ENCODE peak calls at places on chromosomes 13 and 19, in nine cellular contexts. X, N, L, O, Y, F, V, B and R are unnamed samples.

GRCh38 chr13:19864339-19865309 is 1.2 kb upstream of the ZMYM5 start:
- DNase-seq in X (peak), Y (peak), B (peak), F (peak), L (peak), V (peak), O (no peak), N (peak), R (peak)

GRCh38 chr19:34963531-34964406 is at the start of gene ZNF792:
- DNase-seq in Y (peak), V (peak), F (peak), L (peak), N (peak), X (peak), O (no peak), B (peak), R (peak)

GRCh38 chr13:110107568-110108347 is 199.2 kb downstream of the COL4A1 start:
- DNase-seq in Y (no peak), V (no peak), N (no peak), F (no peak), L (no peak), B (no peak), O (no peak), X (peak), R (no peak)

GRCh38 chr19:46232938-46233621 is 3.5 kb downstream of the IGFL1 start:
- DNase-seq in Y (no peak), F (no peak), N (no peak), O (no peak), X (no peak), L (no peak), B (no peak), V (no peak), R (no peak)

GRCh38 chr13:39855236-39855635 is 199.8 kb downstream of the COG6 start:
- DNase-seq in X (no peak), L (no peak), B (no peak), F (peak), O (no peak), N (no peak), Y (no peak), V (no peak), R (no peak)

GRCh38 chr19:41569481-41570150 is 6.3 kb upstream of the CEACAM21 start:
- DNase-seq in Y (no peak), X (no peak), L (no peak), B (peak), O (no peak), N (no peak), V (no peak), F (no peak), R (no peak)

GRCh38 chr13:78401833-78402232 is 201.5 kb downstream of the POU4F1 start:
- DNase-seq in Y (no peak), B (no peak), F (no peak), O (no peak), X (no peak), L (no peak), V (no peak), N (no peak), R (no peak)

GRCh38 chr19:10295305-10295846 is 5.6 kb downstream of the ICAM5 start:
- DNase-seq in V (peak), Y (peak), F (peak), O (no peak), N (no peak), L (peak), X (peak), B (no peak), R (peak)

GRCh38 chr13:78247362-78247761 is 328.7 kb upstream of the EDNRB start:
- DNase-seq in F (no peak), O (no peak), L (no peak), X (no peak), B (peak), Y (no peak), V (no peak), N (no peak), R (no peak)

GRCh38 chr13:113179374-113180230 is 21.2 kb downstream of the PROZ start:
- DNase-seq in V (no peak), B (no peak), X (peak), L (no peak), O (no peak), F (no peak), N (no peak), Y (no peak), R (no peak)

GRCh38 chr13:79659161-79659560 is 178.2 kb downstream of the NDFIP2 start:
- DNase-seq in B (no peak), F (no peak), O (peak), X (no peak), Y (no peak), L (no peak), V (no peak), N (no peak), R (no peak)

GRCh38 chr19:18637644-18638630 is 1.1 kb downstream of the KLHL26 start:
- DNase-seq in V (no peak), O (no peak), F (no peak), B (peak), L (no peak), Y (no peak), X (peak), N (peak), R (no peak)

GRCh38 chr13:70994204-70994603 is 872.8 kb downstream of the DACH1 start:
- DNase-seq in F (no peak), V (no peak), O (no peak), L (no peak), B (no peak), Y (no peak), X (no peak), N (no peak), R (no peak)

GRCh38 chr13:44317752-44318550 is 55.7 kb upstream of the SERP2 start:
- DNase-seq in B (peak), X (no peak), F (peak), N (no peak), Y (no peak), V (peak), O (peak), L (no peak), R (no peak)

GRCh38 chr19:20423381-20424207 is 142.0 kb downstream of the ZNF737 start:
- DNase-seq in V (peak), O (no peak), B (no peak), F (no peak), Y (peak), L (peak), N (peak), X (peak), R (peak)

GRCh38 chr19:1362385-1363257 is 21.1 kb upstream of the NDUFS7 start:
- DNase-seq in V (no peak), F (no peak), Y (no peak), L (no peak), O (no peak), B (no peak), N (no peak), X (no peak), R (no peak)

GRCh38 chr13:74134777-74135305 is 637 bp upstream of the KLF12 start:
- DNase-seq in X (no peak), F (peak), V (peak), B (peak), N (peak), O (no peak), L (peak), Y (peak), R (peak)

GRCh38 chr13:51997641-51998330 is 13.5 kb downstream of the ATP7B start:
- DNase-seq in N (no peak), L (no peak), Y (no peak), B (no peak), F (no peak), X (peak), O (no peak), V (no peak), R (no peak)

GRCh38 chr19:6524326-6524725 is 6.5 kb upstream of the TNFSF9 start:
- DNase-seq in B (no peak), Y (no peak), X (no peak), N (no peak), V (no peak), L (no peak), F (no peak), O (no peak), R (no peak)

GRCh38 chr19:18839465-18840287 is 7.9 kb downstream of the UPF1 start:
- DNase-seq in X (peak), V (no peak), B (no peak), N (no peak), L (no peak), Y (no peak), O (no peak), F (peak), R (no peak)

GRCh38 chr13:102405499-102406079 is 3.7 kb upstream of the FGF14 start:
- DNase-seq in V (peak), N (no peak), L (no peak), B (no peak), Y (no peak), X (peak), O (no peak), F (no peak), R (no peak)

GRCh38 chr19:18021121-18021755 is 13.3 kb downstream of the ARRDC2 start:
- DNase-seq in N (peak), F (peak), O (peak), Y (peak), V (peak), B (no peak), X (no peak), L (peak), R (peak)

GRCh38 chr19:919157-920050 is 2.3 kb downstream of the KISS1R start:
- DNase-seq in N (peak), F (no peak), X (peak), V (no peak), L (peak), B (peak), Y (no peak), O (no peak), R (no peak)

GRCh38 chr19:19304186-19304975 is 15.9 kb downstream of the SUGP1 start:
- DNase-seq in Y (no peak), B (no peak), L (no peak), X (no peak), O (no peak), N (no peak), F (no peak), V (no peak), R (no peak)

GRCh38 chr13:64529874-64530485 is 2700.2 kb downstream of the PCDH9 start:
- DNase-seq in O (no peak), V (peak), Y (no peak), N (no peak), L (no peak), X (peak), F (no peak), B (no peak), R (no peak)

GRCh38 chr19:32012886-32013635 is 332.3 kb upstream of the ZNF507 start:
- DNase-seq in F (no peak), N (no peak), B (no peak), L (no peak), Y (no peak), V (no peak), O (no peak), X (no peak), R (no peak)

GRCh38 chr13:85469320-85469719 is 329.9 kb downstream of the SLITRK6 start:
- DNase-seq in L (no peak), O (no peak), Y (no peak), V (no peak), N (no peak), B (no peak), F (no peak), X (no peak), R (no peak)

GRCh38 chr13:79246575-79246949 is 159.5 kb downstream of the RBM26 start:
- DNase-seq in V (no peak), B (peak), N (no peak), Y (no peak), O (no peak), X (no peak), F (peak), L (no peak), R (no peak)

GRCh38 chr13:112226320-112227002 is 149.7 kb upstream of the SPACA7 start:
- DNase-seq in N (no peak), Y (no peak), V (no peak), B (no peak), X (no peak), L (no peak), F (no peak), O (no peak), R (no peak)

GRCh38 chr19:18270304-18270703 is 3.9 kb downstream of the IQCN start:
- DNase-seq in F (no peak), X (no peak), Y (no peak), N (no peak), O (no peak), B (no peak), V (no peak), L (no peak), R (no peak)

GRCh38 chr13:32894589-32895001 is 121.6 kb upstream of the KL start:
- DNase-seq in V (peak), B (no peak), O (peak), Y (no peak), N (no peak), F (peak), X (no peak), L (no peak), R (no peak)

GRCh38 chr19:12155324-12155723 is 1.2 kb downstream of the ZNF625 start:
- DNase-seq in B (no peak), O (no peak), L (no peak), F (no peak), V (peak), Y (no peak), X (no peak), N (no peak), R (no peak)

GRCh38 chr19:30978639-30979038 is 370.6 kb downstream of the TSHZ3 start:
- DNase-seq in V (no peak), B (no peak), N (no peak), O (no peak), Y (no peak), F (no peak), L (no peak), X (no peak), R (no peak)

GRCh38 chr13:47549219-47549752 is 451.8 kb downstream of the SUCLA2 start:
- DNase-seq in B (peak), N (no peak), O (no peak), X (no peak), V (peak), F (no peak), L (no peak), Y (no peak), R (no peak)

GRCh38 chr13:22108283-22108897 is 437.5 kb downstream of the FGF9 start:
- DNase-seq in O (no peak), F (no peak), B (no peak), X (no peak), L (no peak), N (no peak), Y (no peak), V (peak), R (no peak)

GRCh38 chr13:74576504-74576903 is 442.3 kb upstream of the KLF12 start:
- DNase-seq in F (no peak), Y (no peak), V (no peak), L (no peak), O (no peak), X (no peak), N (no peak), B (no peak), R (no peak)